ENCODE peak calls at places on chromosome X, in six cellular contexts. V is mesendoderm; D is GM23338; E is activated T-helper 1 cell treated with anti-CD3 and anti-CD28 coated beads, Interleukin-2, amount 50 U/mL, for 16 hours; L is iris pigment epithelial cell; Q is PC-3. G is an unnamed sample.

GRCh38 chrX:110341189-110342035 is 17.2 kb upstream of the RTL9 start:
- DNase-seq in V (peak; percentile 18), D (no peak), E (no peak), L (peak; percentile 82), Q (peak; percentile 78), G (peak; percentile 86)

GRCh38 chrX:124328765-124329164 is 3.7 kb upstream of the TEX13D start:
- DNase-seq in V (peak; percentile 13), D (no peak), E (no peak), L (no peak), Q (peak; percentile 80), G (no peak)

GRCh38 chrX:155048997-155049619 is 21.8 kb downstream of the CMC4 start:
- DNase-seq in V (peak; percentile 78), D (peak; percentile 75), E (no peak), L (peak; percentile 67), Q (peak; percentile 57), G (peak; percentile 59)

GRCh38 chrX:55342533-55343501 is 78.1 kb upstream of the PAGE3 start:
- DNase-seq in V (peak; percentile 27), D (peak; percentile 53), E (peak; percentile 8), L (peak; percentile 3), Q (peak; percentile 43), G (peak; percentile 22)

GRCh38 chrX:43750248-43750676 is 94.2 kb downstream of the MAOA start:
- DNase-seq in V (peak; percentile 68), D (peak; percentile 76), E (peak; percentile 5), L (peak; percentile 59), Q (peak; percentile 71), G (peak; percentile 59)

GRCh38 chrX:48971325-48972213 is at the start of gene KCND1:
- DNase-seq in V (peak; percentile 71), D (peak; percentile 69), E (no peak), L (peak; percentile 38), Q (no peak), G (peak; percentile 56)

GRCh38 chrX:2676794-2677675 is 14.1 kb upstream of the CD99 start:
- DNase-seq in V (no peak), D (no peak), E (no peak), L (no peak), Q (peak; percentile 17), G (peak; percentile 50)

GRCh38 chrX:104324871-104325585 is 70.3 kb upstream of the ESX1 start:
- DNase-seq in V (no peak), D (no peak), E (no peak), L (peak; percentile 59), Q (peak; percentile 74), G (no peak)

GRCh38 chrX:42996861-42997260 is 218.9 kb upstream of the PPP1R2C start:
- DNase-seq in V (no peak), D (no peak), E (no peak), L (no peak), Q (no peak), G (no peak)

GRCh38 chrX:103442536-103442901 is 66.2 kb downstream of the BEX3 start:
- DNase-seq in V (no peak), D (no peak), E (no peak), L (peak; percentile 78), Q (no peak), G (peak; percentile 80)

GRCh38 chrX:133232331-133232730 is 14.2 kb upstream of the TFDP3 start:
- DNase-seq in V (no peak), D (no peak), E (no peak), L (no peak), Q (no peak), G (no peak)

GRCh38 chrX:119573840-119574393 is 446 bp upstream of the UBE2A start:
- DNase-seq in V (peak; percentile 54), D (peak; percentile 45), E (no peak), L (peak; percentile 60), Q (peak; percentile 51), G (peak; percentile 55)

GRCh38 chrX:47358387-47359065 is 11.9 kb upstream of the ZNF157 start:
- DNase-seq in V (no peak), D (no peak), E (no peak), L (peak; percentile 14), Q (peak; percentile 2), G (no peak)

GRCh38 chrX:41922694-41923171 is 621 bp downstream of the CASK start:
- DNase-seq in V (peak; percentile 30), D (peak; percentile 11), E (peak; percentile 4), L (peak; percentile 17), Q (peak; percentile 3), G (peak; percentile 11)

GRCh38 chrX:100404851-100405250 is 5.2 kb downstream of the PCDH19 start:
- DNase-seq in V (no peak), D (no peak), E (no peak), L (no peak), Q (no peak), G (no peak)

GRCh38 chrX:2267890-2268289 is 232.9 kb downstream of the DHRSX start:
- DNase-seq in V (no peak), D (no peak), E (no peak), L (no peak), Q (no peak), G (no peak)

GRCh38 chrX:151641564-151641963 is 53.7 kb upstream of the PRRG3 start:
- DNase-seq in V (no peak), D (no peak), E (no peak), L (no peak), Q (no peak), G (no peak)

GRCh38 chrX:69128573-69128972 is 36.7 kb downstream of the PJA1 start:
- DNase-seq in V (peak; percentile 38), D (peak; percentile 50), E (no peak), L (no peak), Q (no peak), G (peak; percentile 11)